ENCODE peak calls at places on chromosomes 4 and X, in four cellular contexts. E is endothelial cell of umbilical vein; G is CD4-positive, alpha-beta T cell; T is AG09309. U is an unnamed sample.

GRCh38 chrX:133638285-133638684 is 223.0 kb upstream of the GPC4 start:
- DNase-seq in E (no peak), G (no peak), T (no peak), U (peak; percentile 67)

GRCh38 chr4:1862055-1862911 is 6.3 kb upstream of the LETM1 start:
- DNase-seq in E (no peak), G (no peak), T (no peak), U (no peak)

GRCh38 chrX:10979956-10980355 is 131.2 kb upstream of the HCCS start:
- DNase-seq in E (no peak), G (no peak), T (no peak), U (no peak)

GRCh38 chr4:37891221-37892159 is 606 bp downstream of the TBC1D1 start:
- DNase-seq in E (peak; percentile 17), G (peak; percentile 13), T (no peak), U (peak; percentile 33)

GRCh38 chrX:149129767-149130166 is 375.3 kb downstream of the IDS start:
- DNase-seq in E (peak; percentile 86), G (no peak), T (no peak), U (peak; percentile 39)

GRCh38 chr4:98341309-98341708 is 80.1 kb downstream of the RAP1GDS1 start:
- DNase-seq in E (no peak), G (no peak), T (peak; percentile 17), U (no peak)

GRCh38 chr4:48341776-48342558 is 638 bp downstream of the SLAIN2 start:
- DNase-seq in E (peak; percentile 67), G (peak; percentile 20), T (no peak), U (peak; percentile 42)

GRCh38 chrX:53263597-53264094 is 17.7 kb downstream of the IQSEC2 start:
- DNase-seq in E (peak; percentile 27), G (no peak), T (no peak), U (peak; percentile 89)

GRCh38 chrX:23493941-23494374 is 159.3 kb downstream of the PTCHD1 start:
- DNase-seq in E (peak; percentile 1), G (no peak), T (no peak), U (peak; percentile 34)

GRCh38 chr4:127210877-127211276 is 421.9 kb upstream of the INTU start:
- DNase-seq in E (no peak), G (no peak), T (no peak), U (no peak)

GRCh38 chrX:133402042-133402453 is 13.2 kb downstream of the GPC4 start:
- DNase-seq in E (no peak), G (no peak), T (no peak), U (peak; percentile 44)

GRCh38 chr4:8761167-8761823 is 110.3 kb downstream of the HMX1 start:
- DNase-seq in E (no peak), G (no peak), T (no peak), U (no peak)

GRCh38 chr4:68272860-68273259 is 27.4 kb upstream of the TMPRSS11B start:
- DNase-seq in E (no peak), G (no peak), T (no peak), U (no peak)

GRCh38 chr4:174080361-174080760 is 203.1 kb downstream of the FBXO8 start:
- DNase-seq in E (no peak), G (no peak), T (no peak), U (peak; percentile 7)

GRCh38 chrX:78315745-78316144 is 11.7 kb downstream of the CYSLTR1 start:
- DNase-seq in E (no peak), G (no peak), T (no peak), U (no peak)

GRCh38 chr4:7332216-7333023 is 102.3 kb downstream of the PSAPL1 start:
- DNase-seq in E (no peak), G (no peak), T (peak; percentile 42), U (peak; percentile 43)

GRCh38 chr4:3871181-3871852 is 105.1 kb downstream of the ADRA2C start:
- DNase-seq in E (no peak), G (no peak), T (no peak), U (no peak)

GRCh38 chrX:11499076-11500044 is 166.4 kb downstream of the ARHGAP6 start:
- DNase-seq in E (peak; percentile 42), G (no peak), T (peak; percentile 4), U (peak; percentile 44)

GRCh38 chrX:149497626-149498025 is 7.5 kb downstream of the IDS start:
- DNase-seq in E (no peak), G (no peak), T (peak; percentile 34), U (no peak)

GRCh38 chr4:124061413-124061812 is 651.1 kb downstream of the ANKRD50 start:
- DNase-seq in E (peak; percentile 29), G (no peak), T (no peak), U (peak; percentile 52)

GRCh38 chr4:2007804-2008670 is 737 bp downstream of the NELFA start:
- DNase-seq in E (peak; percentile 31), G (no peak), T (no peak), U (no peak)

GRCh38 chr4:163367651-163368050 is 24.0 kb downstream of the NPY5R start:
- DNase-seq in E (no peak), G (no peak), T (no peak), U (peak; percentile 22)

GRCh38 chr4:146256328-146256727 is 42.0 kb downstream of the REELD1 start:
- DNase-seq in E (peak; percentile 31), G (no peak), T (no peak), U (no peak)

GRCh38 chrX:69067841-69068240 is 97.4 kb downstream of the PJA1 start:
- DNase-seq in E (no peak), G (no peak), T (no peak), U (no peak)

GRCh38 chr4:40514409-40515025 is 115.1 kb downstream of the RBM47 start:
- DNase-seq in E (no peak), G (no peak), T (no peak), U (peak; percentile 54)

DNA sequence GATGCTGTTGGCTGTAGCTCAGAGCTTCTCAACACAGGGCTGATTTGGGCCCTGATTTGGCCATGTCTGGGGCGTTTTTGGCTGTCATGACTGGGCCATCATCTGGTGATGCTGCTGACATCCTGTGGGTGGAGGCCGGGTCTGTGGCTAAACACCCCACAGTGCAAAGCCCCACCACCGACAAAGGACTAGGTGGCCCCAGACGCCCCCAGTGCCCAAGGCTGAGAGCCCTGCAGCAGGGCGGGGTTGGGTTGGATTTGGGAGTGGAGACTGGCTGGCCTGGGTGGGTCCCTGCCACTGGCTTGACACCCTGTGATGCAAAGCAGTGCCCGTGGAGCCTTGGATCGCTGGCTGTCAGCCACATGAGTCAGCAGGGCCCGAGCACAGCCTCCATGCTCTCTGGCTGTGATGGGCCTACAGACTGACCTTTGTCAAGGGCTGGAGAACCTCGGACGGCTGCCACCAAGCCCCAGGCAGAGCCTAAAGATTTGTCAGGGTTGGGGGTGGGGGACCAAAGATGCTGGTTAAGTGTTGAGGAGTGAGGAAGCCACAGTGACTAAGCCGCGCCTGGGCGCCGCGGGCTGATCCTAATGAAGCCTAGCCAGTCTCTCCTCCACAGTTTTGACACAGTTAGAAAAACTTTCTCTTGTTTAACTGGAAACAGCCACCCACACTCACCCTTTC is 28.3 kb downstream of the CYTL1 start:
- DNase-seq in E (no peak), G (no peak), T (peak; percentile 69), U (peak; percentile 95)
- TF ChIP-seq CTCF in E (no peak), G (no peak), T (no peak), U (no peak)

GRCh38 chr4:181970356-181970755 is 272.8 kb upstream of the TENM3 start:
- DNase-seq in E (no peak), G (no peak), T (no peak), U (no peak)
- TF ChIP-seq CTCF in E (no peak), G (no peak), T (no peak), U (no peak)

GRCh38 chrX:30327762-30328161 is 18.6 kb upstream of the NR0B1 start:
- DNase-seq in E (no peak), G (no peak), T (no peak), U (no peak)
- TF ChIP-seq CTCF in E (no peak), G (no peak), T (no peak), U (no peak)

GRCh38 chrX:76248901-76249300 is 76.0 kb downstream of the PBDC1 start:
- DNase-seq in E (no peak), G (no peak), T (no peak), U (no peak)

GRCh38 chrX:76253432-76253831 is 80.6 kb downstream of the PBDC1 start:
- DNase-seq in E (peak; percentile 12), G (peak; percentile 12), T (no peak), U (peak; percentile 66)
- TF ChIP-seq CTCF in E (no peak), G (peak; percentile 51), T (peak; percentile 49), U (peak; percentile 37)

GRCh38 chr4:111631157-111631999 is 513.9 kb upstream of the FAM241A start:
- DNase-seq in E (peak; percentile 27), G (no peak), T (peak; percentile 7), U (peak; percentile 34)
- TF ChIP-seq CTCF in E (peak; percentile 24), G (no peak), T (peak; percentile 53), U (peak; percentile 29)

GRCh38 chrX:65451663-65452062 is 82.9 kb downstream of the LAS1L start:
- DNase-seq in E (peak; percentile 19), G (no peak), T (no peak), U (peak; percentile 44)
- TF ChIP-seq CTCF in E (no peak), G (peak; percentile 14), T (peak; percentile 53), U (peak; percentile 36)

DNA sequence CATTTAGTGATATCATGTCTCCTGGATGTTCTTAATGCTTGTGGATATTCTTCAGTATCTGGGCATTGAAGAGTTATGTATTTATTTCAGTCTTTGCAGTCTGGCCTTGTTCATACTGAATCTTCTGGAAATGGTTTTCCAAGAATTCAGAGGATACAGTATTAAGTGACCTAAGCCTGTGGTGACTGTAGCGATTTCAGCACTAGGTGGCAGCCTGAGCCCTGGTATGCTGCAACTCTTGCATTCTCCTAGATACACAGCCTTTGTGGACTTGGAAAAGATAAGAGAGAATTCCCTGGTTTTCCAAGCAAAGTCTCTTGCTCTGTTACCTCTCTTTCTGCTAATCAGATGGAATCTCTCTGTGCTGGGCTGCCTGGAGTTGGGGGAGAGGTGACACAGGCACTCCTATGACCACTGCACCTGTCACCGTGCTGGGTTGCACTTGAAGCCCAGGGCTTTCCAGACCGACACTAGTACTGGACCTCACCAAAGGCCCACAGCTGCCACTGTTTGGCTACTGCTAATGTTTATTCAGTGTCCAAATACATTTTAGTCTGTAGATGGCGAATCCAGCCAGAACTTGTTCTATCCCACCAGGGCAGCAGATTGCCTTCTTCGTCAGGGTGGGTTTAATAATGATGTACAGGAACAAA is 19.3 kb upstream of the SPIN2A start:
- DNase-seq in E (peak; percentile 48), G (no peak), T (peak; percentile 4), U (peak; percentile 51)
- TF ChIP-seq CTCF in E (peak; percentile 15), G (no peak), T (peak; percentile 62), U (peak; percentile 37)